ENCODE peak calls at places on chromosomes 7 and 10, in seven cellular contexts. K is osteoblast, M is breast epithelium, G is body of pancreas, O is thyroid gland, L is ovary, B is spleen. U is an unnamed sample. For H3K36me3 and H3K4me1, the result is how much of the 10 kb centered on the place peaks cover.

GRCh38 chr7:15461576-15461975 is 100.2 kb downstream of the AGMO start:
- DNase-seq in G (no peak), O (no peak), K (peak), B (no peak), L (no peak), M (no peak), U (no peak)

GRCh38 chr7:41378156-41378555 is 324.7 kb downstream of the INHBA start:
- DNase-seq in L (no peak), O (no peak), B (no peak), G (no peak), M (no peak), K (no peak), U (no peak)

GRCh38 chr10:44949127-44949802 is 10.3 kb upstream of the RASSF4 start:
- DNase-seq in G (no peak), M (no peak), O (no peak), B (peak), K (no peak), L (no peak), U (no peak)

GRCh38 chr10:69078311-69078710 is 9.6 kb upstream of the SRGN start:
- DNase-seq in M (no peak), K (no peak), G (no peak), O (no peak), L (no peak), B (no peak), U (no peak)

GRCh38 chr10:73591935-73592699 is 975 bp upstream of the USP54 start:
- DNase-seq in O (peak), K (peak), B (no peak), L (peak), M (peak), G (peak), U (peak)

GRCh38 chr7:124688991-124689390 is 76.6 kb downstream of the GPR37 start:
- DNase-seq in M (no peak), G (no peak), L (no peak), O (no peak), K (no peak), B (no peak), U (no peak)

GRCh38 chr7:96198047-96198636 is 123.8 kb downstream of the SLC25A13 start:
- DNase-seq in L (no peak), O (no peak), B (no peak), G (no peak), K (no peak), M (no peak), U (no peak)

GRCh38 chr7:34309116-34309515 is 348.9 kb upstream of the NPSR1 start:
- DNase-seq in L (no peak), M (no peak), K (no peak), G (no peak), O (no peak), B (no peak), U (peak)

GRCh38 chr10:98209441-98209840 is 58.6 kb downstream of the LOXL4 start:
- DNase-seq in O (no peak), B (no peak), K (no peak), G (no peak), L (no peak), M (no peak), U (no peak)

GRCh38 chr10:31421322-31421721 is 102.3 kb downstream of the ZEB1 start:
- DNase-seq in L (no peak), K (no peak), O (no peak), M (no peak), G (no peak), B (no peak), U (no peak)

GRCh38 chr10:68561804-68562649 is 1.9 kb downstream of the TET1 start:
- DNase-seq in O (peak), K (peak), L (peak), B (no peak), G (peak), M (no peak), U (no peak)

GRCh38 chr10:85600744-85601081 is 765.9 kb downstream of the GRID1 start:
- DNase-seq in M (no peak), G (no peak), B (no peak), O (no peak), L (no peak), K (no peak), U (no peak)

GRCh38 chr10:79106651-79107050 is 37.9 kb downstream of the ZMIZ1 start:
- DNase-seq in B (no peak), O (no peak), L (no peak), M (no peak), K (no peak), G (no peak), U (no peak)

GRCh38 chr10:104273291-104273690 is 4.3 kb downstream of the GSTO2 start:
- DNase-seq in M (no peak), G (no peak), O (no peak), K (peak), B (no peak), L (no peak), U (no peak)

GRCh38 chr10:105743343-105744056 is 1102.4 kb downstream of the SORCS3 start:
- DNase-seq in L (no peak), B (no peak), O (no peak), G (peak), K (no peak), M (no peak), U (no peak)

GRCh38 chr10:78428579-78428978 is 394.9 kb downstream of the RPS24 start:
- DNase-seq in O (no peak), M (no peak), G (no peak), B (no peak), L (no peak), K (no peak), U (no peak)

GRCh38 chr7:125423444-125424155 is 494.0 kb upstream of the POT1 start:
- DNase-seq in B (no peak), O (no peak), G (no peak), K (no peak), M (no peak), L (no peak), U (no peak)

GRCh38 chr10:101693701-101694055 is 1.3 kb downstream of the FBXW4 start:
- DNase-seq in B (no peak), O (peak), L (no peak), G (peak), M (no peak), K (peak), U (peak)

GRCh38 chr7:41107330-41107937 is 595.5 kb downstream of the INHBA start:
- DNase-seq in O (no peak), M (peak), L (no peak), K (no peak), B (no peak), G (no peak), U (no peak)

GRCh38 chr7:105399043-105399725 is 10.5 kb upstream of the SRPK2 start:
- DNase-seq in B (no peak), L (no peak), M (no peak), O (no peak), G (no peak), K (peak), U (no peak)

GRCh38 chr7:22468609-22469008 is 31.4 kb downstream of the STEAP1B start:
- DNase-seq in L (no peak), B (no peak), M (no peak), K (no peak), O (no peak), G (no peak), U (no peak)

GRCh38 chr10:80855348-80855971 is 317.8 kb downstream of the SH2D4B start:
- DNase-seq in B (peak), M (no peak), L (no peak), K (no peak), G (no peak), O (no peak), U (peak)

GRCh38 chr10:78979938-78980337 is 88.8 kb upstream of the ZMIZ1 start:
- DNase-seq in G (no peak), M (no peak), B (no peak), L (no peak), K (no peak), O (no peak), U (no peak)

GRCh38 chr7:118492466-118492865 is 268.0 kb downstream of the ANKRD7 start:
- DNase-seq in O (no peak), L (no peak), B (no peak), G (no peak), M (no peak), K (no peak), U (no peak)

GRCh38 chr10:129580010-129580409 is 113.0 kb downstream of the MGMT start:
- DNase-seq in L (no peak), O (no peak), B (no peak), M (no peak), K (no peak), G (no peak), U (no peak)

GRCh38 chr10:73465978-73466709 is 29.7 kb downstream of the PPP3CB start:
- DNase-seq in G (no peak), L (no peak), B (no peak), O (no peak), M (no peak), K (no peak), U (no peak)

GRCh38 chr10:59829601-59830000 is 76.3 kb upstream of the MRLN start:
- DNase-seq in M (no peak), B (no peak), G (no peak), L (no peak), O (no peak), K (no peak), U (no peak)

GRCh38 chr7:49763791-49764190 is 9.6 kb upstream of the VWC2 start:
- DNase-seq in G (no peak), O (no peak), K (no peak), L (no peak), M (no peak), B (no peak), U (no peak)

GRCh38 chr7:133023370-133024075 is 58.4 kb downstream of the CHCHD3 start:
- DNase-seq in K (no peak), L (no peak), B (no peak), G (no peak), O (no peak), M (no peak), U (no peak)

GRCh38 chr7:121371367-121371766 is 24.7 kb downstream of the FAM3C start:
- DNase-seq in G (no peak), B (no peak), K (no peak), O (no peak), L (no peak), M (no peak), U (no peak)

GRCh38 chr7:121372376-121373024 is 23.6 kb downstream of the FAM3C start:
- DNase-seq in G (no peak), O (no peak), B (no peak), M (no peak), L (no peak), K (no peak), U (no peak)

GRCh38 chr7:121373177-121373576 is 22.9 kb downstream of the FAM3C start:
- DNase-seq in K (no peak), L (no peak), G (no peak), O (no peak), B (no peak), M (no peak), U (no peak)

GRCh38 chr7:121366852-121367431 is 29.2 kb downstream of the FAM3C start:
- DNase-seq in L (no peak), O (peak), M (no peak), B (no peak), G (peak), K (no peak), U (no peak)

DNA sequence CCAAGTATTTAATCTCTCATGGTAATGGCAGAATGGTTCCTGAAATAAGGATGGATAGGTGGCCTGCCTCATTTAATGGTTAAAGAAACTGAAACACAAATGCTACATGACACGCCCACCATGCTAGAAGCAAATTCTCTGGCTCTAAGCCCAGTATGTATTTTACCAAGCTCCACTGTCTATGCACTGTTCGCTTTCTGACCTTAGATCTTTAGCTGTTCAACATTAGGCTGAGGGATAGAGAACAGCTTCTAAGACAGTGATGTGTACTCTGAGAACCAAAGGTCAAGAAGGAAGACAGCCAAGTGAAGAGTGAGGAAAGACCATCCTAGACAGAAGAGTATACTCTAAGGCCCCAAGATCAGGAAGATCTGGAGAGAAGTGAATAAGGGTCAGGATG is 26.6 kb downstream of the FAM3C start:
- DNase-seq in M (no peak), B (no peak), G (no peak), K (peak), L (no peak), O (no peak), U (peak)
- H3K4me3 ChIP-seq in M (no peak), B (no peak), G (no peak), K (no peak), L (no peak), O (no peak), U (no peak)

GRCh38 chr10:6229746-6230145 is 27.0 kb downstream of the PFKFB3 start:
- DNase-seq in O (no peak), L (no peak), K (no peak), B (peak), M (no peak), G (no peak), U (no peak)

GRCh38 chr10:6231146-6231545 is 28.4 kb downstream of the PFKFB3 start:
- DNase-seq in M (no peak), L (no peak), G (no peak), B (peak), O (no peak), K (peak), U (no peak)

GRCh38 chr10:6231730-6232129 is 29.0 kb downstream of the PFKFB3 start:
- DNase-seq in B (no peak), L (no peak), K (no peak), G (no peak), M (no peak), O (no peak), U (no peak)

GRCh38 chr10:6229290-6229689 is 26.6 kb downstream of the PFKFB3 start:
- DNase-seq in K (no peak), G (no peak), M (no peak), B (no peak), O (no peak), L (no peak), U (no peak)

DNA sequence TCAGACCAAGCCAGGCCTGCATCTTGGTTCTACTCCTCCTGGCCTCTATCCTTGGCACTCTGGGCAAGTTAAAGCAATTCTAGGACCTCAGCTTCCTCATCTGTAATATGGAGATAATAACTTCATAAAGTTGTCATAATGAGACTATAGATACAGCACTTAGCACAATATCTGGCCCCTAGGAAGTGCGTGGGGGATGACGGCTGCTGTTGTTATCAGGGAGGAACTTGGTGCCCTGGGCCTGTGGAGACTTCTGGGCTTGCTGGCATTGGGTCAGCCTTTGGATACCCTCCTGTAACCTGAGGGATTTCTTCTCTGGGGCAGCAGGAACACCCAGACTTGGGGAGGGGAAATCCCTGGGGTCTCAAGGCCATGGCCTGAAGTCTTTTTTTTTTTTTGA is 27.6 kb downstream of the PFKFB3 start:
- DNase-seq in K (peak), M (no peak), O (no peak), G (no peak), B (peak), L (no peak), U (no peak)
- H3K36me3 ChIP-seq in K (under half), M (under half), O (under half), G (under half), B (under half), L (under half), U (under half)

DNA sequence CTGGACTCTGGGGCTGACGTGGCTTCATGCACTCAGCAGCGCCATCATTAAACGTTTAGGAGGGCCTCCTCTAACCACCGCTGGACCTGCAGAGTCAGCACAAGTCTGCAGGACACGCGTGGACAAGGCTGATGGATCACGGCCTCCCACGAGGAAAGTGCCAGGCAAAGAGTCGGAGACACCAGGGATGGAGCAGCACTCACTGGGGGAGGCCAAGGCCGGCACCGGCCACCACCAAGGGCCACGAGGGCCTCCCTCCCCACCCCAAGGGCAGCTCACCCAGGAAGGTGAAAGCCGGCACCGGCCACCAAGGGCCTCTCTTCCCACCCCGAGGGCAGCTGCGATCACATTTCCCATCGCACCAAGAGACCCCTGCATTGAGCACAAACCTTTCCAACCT is 91.5 kb downstream of the DIP2C start:
- DNase-seq in M (no peak), G (no peak), K (peak), O (no peak), L (no peak), B (no peak), U (no peak)
- H3K4me1 ChIP-seq in M (under half), G (under half), K (half or more), O (under half), L (under half), B (under half), U (under half)

GRCh38 chr10:131899116-131899690 is 1.6 kb upstream of the PPP2R2D start:
- DNase-seq in K (no peak), M (no peak), G (no peak), O (no peak), L (no peak), B (peak), U (no peak)
- H3K4me3 ChIP-seq in K (no peak), M (no peak), G (no peak), O (no peak), L (no peak), B (no peak), U (no peak)

U was measured in mucosa of descending colon.